ENCODE peak calls at places on chromosomes 6 and 20, in eight cellular contexts. L is AG04450; D is esophagus squamous epithelium; Y is ovary; B is endothelial cell; H is fibroblast of mammary gland; I is HFF-Myc; G is CD4-positive, alpha-beta T cell. X is an unnamed sample.

GRCh38 chr20:13231031-13231752 is 10.1 kb downstream of the ISM1 start:
- DNase-seq in L (no peak), D (no peak), Y (no peak), B (peak; percentile 12), H (peak; percentile 67), I (peak; percentile 27), G (no peak), X (no peak)

GRCh38 chr6:33249732-33250625 is 21.7 kb downstream of the VPS52 start:
- DNase-seq in L (no peak), D (no peak), Y (no peak), B (peak; percentile 9), H (peak; percentile 93), I (no peak), G (no peak), X (peak; percentile 76)

GRCh38 chr20:45791668-45792512 is at the start of the genes DNTTIP1 and WFDC3:
- DNase-seq in L (no peak), D (peak; percentile 43), Y (peak; percentile 91), B (peak; percentile 91), H (peak; percentile 85), I (peak; percentile 65), G (peak; percentile 79), X (peak; percentile 88)

GRCh38 chr20:64139200-64140081 is 24.8 kb upstream of the MYT1 start:
- DNase-seq in L (no peak), D (no peak), Y (no peak), B (no peak), H (no peak), I (no peak), G (no peak), X (no peak)

GRCh38 chr6:152087701-152088100 is 280.2 kb downstream of the ESR1 start:
- DNase-seq in L (no peak), D (no peak), Y (no peak), B (no peak), H (no peak), I (no peak), G (no peak), X (peak; percentile 60)

GRCh38 chr6:127446356-127446755 is 12.8 kb downstream of the KIAA0408 start:
- DNase-seq in L (no peak), D (no peak), Y (no peak), B (no peak), H (peak; percentile 74), I (no peak), G (no peak), X (peak; percentile 54)

GRCh38 chr6:74939309-74939708 is 266.5 kb downstream of the COL12A1 start:
- DNase-seq in L (no peak), D (no peak), Y (no peak), B (no peak), H (peak; percentile 49), I (no peak), G (no peak), X (peak; percentile 43)

GRCh38 chr6:52161689-52162438 is 24.3 kb upstream of the IL17A start:
- DNase-seq in L (no peak), D (no peak), Y (no peak), B (no peak), H (no peak), I (no peak), G (no peak), X (no peak)

GRCh38 chr6:15061176-15061575 is 184.7 kb upstream of the JARID2 start:
- DNase-seq in L (no peak), D (no peak), Y (no peak), B (no peak), H (no peak), I (no peak), G (no peak), X (no peak)

GRCh38 chr20:1619861-1620444 is at the start of gene SIRPB1:
- DNase-seq in L (no peak), D (no peak), Y (no peak), B (no peak), H (no peak), I (no peak), G (no peak), X (no peak)

GRCh38 chr20:23217023-23217422 is 130.9 kb upstream of the CD93 start:
- DNase-seq in L (no peak), D (no peak), Y (no peak), B (no peak), H (no peak), I (no peak), G (no peak), X (no peak)

DNA sequence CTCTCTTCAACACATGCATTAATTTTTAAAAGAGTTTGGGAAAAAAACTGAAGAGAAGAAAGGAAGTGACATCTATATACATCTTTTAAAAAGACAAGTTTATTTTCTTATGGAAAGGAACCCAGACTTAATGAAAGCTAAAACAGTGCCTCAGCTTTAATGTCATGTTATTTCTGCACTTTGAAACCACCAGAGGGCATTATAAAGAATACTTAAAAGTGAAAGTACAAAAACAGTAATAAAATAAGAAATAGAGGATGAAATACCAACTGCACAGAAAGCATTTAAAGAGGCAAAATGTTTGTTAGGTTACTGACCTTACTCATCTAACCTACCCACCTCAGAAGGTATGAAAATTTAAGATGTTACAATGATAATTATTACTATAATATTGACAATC is 98.8 kb downstream of the HUS1B start:
- DNase-seq in L (no peak), D (no peak), Y (no peak), B (no peak), H (peak; percentile 11), I (no peak), G (no peak), X (peak; percentile 36)
- TF ChIP-seq CTCF in L (peak; percentile 31), D (no peak), Y (no peak), B (no peak), H (peak; percentile 27), I (no peak), G (peak; percentile 26), X (peak; percentile 47)

DNA sequence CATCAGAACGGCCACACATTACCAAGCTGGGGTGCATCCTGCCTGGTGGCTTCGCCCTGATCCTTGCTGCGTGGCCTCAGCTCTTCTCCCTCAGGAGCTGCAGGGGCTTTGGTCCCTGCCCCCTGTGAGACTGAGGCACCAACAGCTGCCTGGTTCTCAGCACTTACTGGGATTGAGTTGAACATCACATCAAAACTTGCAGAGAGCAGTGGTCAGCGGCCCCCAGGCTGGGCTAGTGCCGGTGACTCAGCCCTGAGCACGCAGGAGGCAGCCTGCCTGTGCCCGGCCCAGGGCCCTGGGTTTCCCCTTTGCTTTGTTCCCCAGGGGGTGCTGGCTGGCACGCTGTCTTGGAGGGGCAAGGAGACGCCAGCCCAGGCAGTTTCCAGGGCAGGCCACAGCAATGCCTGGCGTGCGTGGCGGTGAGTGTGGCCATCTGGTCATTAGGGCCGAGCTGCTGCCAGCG is 63.3 kb downstream of the DLL1 start:
- DNase-seq in L (no peak), D (no peak), Y (no peak), B (no peak), H (no peak), I (no peak), G (no peak), X (no peak)
- TF ChIP-seq CTCF in L (no peak), D (no peak), Y (no peak), B (no peak), H (no peak), I (no peak), G (no peak), X (no peak)

GRCh38 chr20:11755071-11755881 is 162.4 kb upstream of the BTBD3 start:
- DNase-seq in L (no peak), D (no peak), Y (no peak), B (peak; percentile 4), H (peak; percentile 8), I (no peak), G (no peak), X (no peak)
- TF ChIP-seq CTCF in L (no peak), D (no peak), Y (no peak), B (no peak), H (no peak), I (no peak), G (no peak), X (peak; percentile 20)

GRCh38 chr6:66057034-66057433 is 350.0 kb upstream of the EYS start:
- DNase-seq in L (no peak), D (no peak), Y (no peak), B (no peak), H (no peak), I (no peak), G (no peak), X (no peak)

GRCh38 chr6:66054967-66055366 is 347.9 kb upstream of the EYS start:
- DNase-seq in L (no peak), D (no peak), Y (no peak), B (no peak), H (no peak), I (no peak), G (no peak), X (no peak)

GRCh38 chr6:66048684-66049474 is 341.9 kb upstream of the EYS start:
- DNase-seq in L (no peak), D (no peak), Y (no peak), B (no peak), H (no peak), I (no peak), G (no peak), X (no peak)

DNA sequence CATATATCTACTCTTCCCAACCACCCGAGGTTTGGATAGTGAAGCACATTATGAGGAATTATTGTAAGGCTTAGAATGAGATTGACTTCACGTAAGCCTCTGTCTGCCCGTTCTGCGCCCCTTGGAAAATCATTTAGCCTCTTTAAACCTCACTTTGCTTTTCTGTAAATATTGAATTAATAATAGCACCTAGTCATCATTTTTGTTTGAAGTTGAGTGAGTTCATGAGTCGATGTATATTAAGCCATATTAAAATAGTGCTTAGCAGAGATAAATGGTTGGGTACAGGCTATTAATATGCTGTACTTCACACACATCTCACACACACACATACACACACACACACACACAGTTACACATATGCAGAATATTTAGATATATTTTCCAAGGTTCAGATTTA is 344.8 kb upstream of the EYS start:
- DNase-seq in L (no peak), D (no peak), Y (no peak), B (no peak), H (no peak), I (no peak), G (no peak), X (no peak)
- TF ChIP-seq CTCF in L (no peak), D (no peak), Y (no peak), B (no peak), H (no peak), I (no peak), G (no peak), X (no peak)